ENCODE peak calls at places on chromosome 17, in six cellular contexts. A is iPS DF 6.9, I is mesendoderm, C is SK-N-SH, F is esophagus squamous epithelium, G is A673. Q is an unnamed sample. For H3K4me1, the result is how much of the 10 kb centered on the place peaks cover.

GRCh38 chr17:48555616-48556533 is 11.0 kb upstream of the HOXB2 start:
- DNase-seq in G (peak), F (no peak), A (no peak), C (no peak), I (no peak), Q (peak)

GRCh38 chr17:43912635-43913304 is 5.4 kb upstream of the MPP2 start:
- DNase-seq in C (no peak), I (no peak), A (no peak), F (no peak), G (no peak), Q (no peak)

GRCh38 chr17:73643012-73643845 is 1.0 kb downstream of the SDK2 start:
- DNase-seq in G (peak), C (peak), I (peak), A (no peak), F (no peak), Q (peak)

GRCh38 chr17:66275651-66276050 is 26.8 kb upstream of the PRKCA start:
- DNase-seq in F (no peak), C (no peak), A (no peak), I (no peak), G (peak), Q (peak)

GRCh38 chr17:4498461-4499397 is at the start of gene SPNS2:
- DNase-seq in F (no peak), A (no peak), C (peak), G (peak), I (peak), Q (peak)

GRCh38 chr17:7133424-7133823 is 18.8 kb upstream of the ASGR2 start:
- DNase-seq in A (no peak), G (peak), I (peak), F (no peak), C (peak), Q (no peak)

GRCh38 chr17:48456584-48456983 is 26.6 kb upstream of the SKAP1 start:
- DNase-seq in C (no peak), I (peak), F (no peak), A (no peak), G (no peak), Q (no peak)

GRCh38 chr17:5587431-5588032 is 3.2 kb upstream of the NLRP1 start:
- DNase-seq in G (peak), A (peak), F (no peak), I (peak), C (peak), Q (peak)

GRCh38 chr17:79913896-79914812 is 74.9 kb upstream of the CBX4 start:
- DNase-seq in I (no peak), A (no peak), G (no peak), F (no peak), C (no peak), Q (no peak)

GRCh38 chr17:61386251-61386650 is 13.4 kb upstream of the TBX2 start:
- DNase-seq in I (no peak), F (no peak), A (no peak), C (no peak), G (no peak), Q (no peak)

GRCh38 chr17:71821512-71821911 is 299.3 kb upstream of the SOX9 start:
- DNase-seq in F (no peak), A (no peak), I (no peak), G (no peak), C (no peak), Q (no peak)

GRCh38 chr17:5819396-5819795 is 235.1 kb upstream of the NLRP1 start:
- DNase-seq in G (no peak), A (no peak), F (no peak), I (no peak), C (no peak), Q (no peak)

GRCh38 chr17:77327566-77328463 is 187.0 kb downstream of the SEC14L1 start:
- DNase-seq in F (no peak), G (no peak), C (peak), I (no peak), A (no peak), Q (no peak)

GRCh38 chr17:17044846-17045561 is 2.7 kb downstream of the MPRIP start:
- DNase-seq in C (peak), G (peak), I (peak), A (no peak), F (no peak), Q (peak)

GRCh38 chr17:64786337-64786736 is 124.2 kb upstream of the SMURF2 start:
- DNase-seq in I (no peak), F (no peak), G (no peak), C (no peak), A (no peak), Q (no peak)

GRCh38 chr17:1231456-1231855 is 38.8 kb upstream of the BHLHA9 start:
- DNase-seq in A (no peak), I (no peak), F (no peak), C (no peak), G (no peak), Q (no peak)

GRCh38 chr17:17495448-17496188 is 577 bp downstream of the RASD1 start:
- DNase-seq in I (peak), C (no peak), F (no peak), G (peak), A (no peak), Q (no peak)

GRCh38 chr17:55962931-55963378 is 190.3 kb upstream of the ANKFN1 start:
- DNase-seq in F (no peak), G (no peak), A (no peak), C (no peak), I (no peak), Q (peak)

GRCh38 chr17:58741121-58741625 is 14.5 kb upstream of the PPM1E start:
- DNase-seq in I (peak), C (no peak), F (no peak), A (no peak), G (no peak), Q (no peak)

GRCh38 chr17:76271669-76272540 is 6.8 kb downstream of the UBALD2 start:
- DNase-seq in F (no peak), G (no peak), I (peak), A (no peak), C (peak), Q (no peak)

GRCh38 chr17:19243838-19244237 is 6.7 kb downstream of the EPN2 start:
- DNase-seq in C (no peak), G (no peak), F (no peak), A (no peak), I (no peak), Q (no peak)

GRCh38 chr17:27452828-27453227 is 3.4 kb upstream of the KSR1 start:
- DNase-seq in C (no peak), F (no peak), G (no peak), I (no peak), A (no peak), Q (peak)

GRCh38 chr17:40909755-40910154 is 24.7 kb upstream of the KRT20 start:
- DNase-seq in F (no peak), A (no peak), I (no peak), G (peak), C (no peak), Q (no peak)

GRCh38 chr17:76336756-76337412 is 16.8 kb downstream of the PRPSAP1 start:
- DNase-seq in A (no peak), F (no peak), C (no peak), I (no peak), G (no peak), Q (peak)

GRCh38 chr17:41651625-41652460 is 27.5 kb upstream of the KRT17 start:
- DNase-seq in G (no peak), I (no peak), C (peak), A (no peak), F (no peak), Q (peak)

GRCh38 chr17:44121997-44122824 is 1.2 kb downstream of the HDAC5 start:
- DNase-seq in A (no peak), I (no peak), C (no peak), F (no peak), G (no peak), Q (no peak)

GRCh38 chr17:35947156-35947585 is 3.7 kb upstream of the LYZL6 start:
- DNase-seq in I (peak), A (no peak), G (peak), C (peak), F (peak), Q (peak)

GRCh38 chr17:82927661-82928601 is 88.1 kb upstream of the ZNF750 start:
- DNase-seq in G (peak), C (no peak), A (no peak), F (no peak), I (no peak), Q (peak)

GRCh38 chr17:732788-733720 is 658 bp downstream of the TLCD3A start:
- DNase-seq in A (no peak), G (peak), I (peak), C (peak), F (no peak), Q (peak)

GRCh38 chr17:2453325-2453724 is 52.5 kb upstream of the MNT start:
- DNase-seq in F (no peak), G (no peak), A (no peak), C (no peak), I (no peak), Q (no peak)

GRCh38 chr17:2450016-2450650 is 49.3 kb upstream of the MNT start:
- DNase-seq in I (no peak), G (no peak), F (no peak), C (no peak), A (no peak), Q (no peak)

GRCh38 chr17:2453865-2454264 is 53.0 kb upstream of the MNT start:
- DNase-seq in C (no peak), I (no peak), G (no peak), A (no peak), F (no peak), Q (no peak)

GRCh38 chr17:2445638-2446037 is 44.8 kb upstream of the MNT start:
- DNase-seq in G (no peak), C (no peak), F (no peak), I (no peak), A (no peak), Q (no peak)

DNA sequence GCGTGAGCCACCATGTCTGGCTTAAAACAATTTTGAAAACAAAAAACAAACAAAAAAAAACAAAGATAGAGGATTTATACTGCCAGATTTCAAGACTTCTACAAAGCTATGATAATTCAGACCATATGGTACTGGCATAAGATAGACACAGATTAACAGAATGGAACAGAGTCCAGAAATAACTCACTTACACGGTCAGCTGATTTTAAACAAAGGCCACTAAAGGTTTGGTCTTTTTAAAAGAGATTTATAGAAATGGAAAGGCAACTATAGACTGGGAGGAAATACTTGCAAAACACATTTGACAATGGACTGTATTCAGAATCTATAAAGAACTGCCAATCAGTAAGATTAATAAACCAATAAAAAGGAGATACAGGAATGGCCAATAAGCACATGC is 48.6 kb upstream of the MNT start:
- DNase-seq in F (no peak), C (peak), A (no peak), I (no peak), G (peak), Q (no peak)
- H3K4me1 ChIP-seq in F (under half), C (under half), A (under half), I (under half), G (under half), Q (under half)

GRCh38 chr17:78729636-78730035 is 52.4 kb downstream of the CYTH1 start:
- DNase-seq in I (no peak), G (no peak), C (no peak), A (no peak), F (no peak), Q (no peak)

GRCh38 chr17:78735832-78736525 is 46.1 kb downstream of the CYTH1 start:
- DNase-seq in G (no peak), I (peak), F (no peak), C (no peak), A (no peak), Q (no peak)

GRCh38 chr17:78734841-78735641 is 47.0 kb downstream of the CYTH1 start:
- DNase-seq in I (no peak), A (no peak), F (no peak), C (no peak), G (no peak), Q (no peak)

GRCh38 chr17:78728495-78728894 is 53.6 kb downstream of the CYTH1 start:
- DNase-seq in C (no peak), I (no peak), F (no peak), G (no peak), A (no peak), Q (no peak)

DNA sequence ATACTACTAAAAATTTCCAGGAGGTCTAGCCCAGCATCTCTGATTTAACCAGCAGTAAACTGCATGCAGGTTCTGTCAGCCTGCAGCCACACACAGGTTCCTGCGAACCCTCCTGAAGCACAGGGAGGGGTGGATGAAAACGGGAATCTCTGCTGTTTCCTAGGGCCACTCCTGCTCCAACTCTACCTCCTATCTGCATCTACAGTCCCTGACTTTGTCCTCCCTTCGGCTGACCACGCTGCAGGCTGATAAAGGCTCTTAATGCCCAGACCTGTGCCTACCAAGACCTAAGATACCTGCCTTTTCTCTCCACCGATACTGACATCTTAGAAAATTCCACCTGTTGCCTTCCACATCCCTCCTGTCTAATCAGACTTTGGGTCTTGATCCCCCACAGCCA is 50.2 kb downstream of the CYTH1 start:
- DNase-seq in F (no peak), A (no peak), I (no peak), G (no peak), C (no peak), Q (no peak)
- H3K4me1 ChIP-seq in F (under half), A (under half), I (under half), G (under half), C (under half), Q (under half)

DNA sequence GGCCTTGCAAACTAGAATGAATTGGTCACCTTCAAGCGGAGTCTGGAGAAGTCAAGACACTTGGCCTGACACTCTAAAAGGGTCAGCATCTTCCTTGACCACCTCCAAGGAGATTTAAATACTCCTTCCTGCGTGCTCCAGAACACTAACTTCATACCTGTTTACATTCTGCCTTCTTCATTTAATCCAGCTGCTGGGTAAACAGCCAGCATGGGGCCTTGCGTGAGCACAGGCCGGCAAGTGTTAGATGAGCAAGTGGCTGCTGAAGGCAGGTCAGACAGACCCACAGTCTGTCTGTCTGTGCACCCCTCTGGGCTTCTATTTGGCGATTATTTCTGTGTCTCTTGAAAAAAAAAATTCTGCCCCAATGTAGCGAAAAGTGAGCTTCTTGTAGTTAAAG is 153.8 kb downstream of the MSI2 start:
- DNase-seq in A (no peak), C (no peak), I (no peak), F (no peak), G (no peak), Q (no peak)
- H3K4me1 ChIP-seq in A (under half), C (under half), I (under half), F (under half), G (half or more), Q (under half)

GRCh38 chr17:39755550-39756375 is 18.0 kb downstream of the GRB7 start:
- DNase-seq in G (no peak), C (no peak), I (no peak), F (no peak), A (no peak), Q (no peak)
- H3K4me1 ChIP-seq in G (under half), C (under half), I (under half), F (under half), A (under half), Q (under half)

GRCh38 chr17:74760404-74761105 is 12.1 kb downstream of the NHERF1 start:
- DNase-seq in I (no peak), G (peak), F (no peak), A (no peak), C (peak), Q (no peak)
- H3K4me1 ChIP-seq in I (under half), G (under half), F (half or more), A (under half), C (under half), Q (under half)

GRCh38 chr17:39640493-39641118 is 3.7 kb downstream of the STARD3 start:
- DNase-seq in I (no peak), G (no peak), C (no peak), F (no peak), A (no peak), Q (no peak)

GRCh38 chr17:39641119-39641496 is 4.2 kb downstream of the STARD3 start:
- DNase-seq in A (no peak), I (no peak), C (no peak), F (no peak), G (no peak), Q (no peak)

GRCh38 chr17:39638317-39638716 is 1.4 kb downstream of the STARD3 start:
- DNase-seq in G (no peak), F (no peak), A (no peak), C (no peak), I (no peak), Q (no peak)

GRCh38 chr17:39639043-39639442 is 2.1 kb downstream of the STARD3 start:
- DNase-seq in F (no peak), A (no peak), I (no peak), C (no peak), G (no peak), Q (no peak)

GRCh38 chr17:39639566-39640458 is 2.9 kb downstream of the STARD3 start:
- DNase-seq in I (no peak), A (no peak), C (no peak), G (no peak), F (no peak), Q (no peak)
- H3K4me1 ChIP-seq in I (under half), A (under half), C (under half), G (under half), F (under half), Q (under half)

DNA sequence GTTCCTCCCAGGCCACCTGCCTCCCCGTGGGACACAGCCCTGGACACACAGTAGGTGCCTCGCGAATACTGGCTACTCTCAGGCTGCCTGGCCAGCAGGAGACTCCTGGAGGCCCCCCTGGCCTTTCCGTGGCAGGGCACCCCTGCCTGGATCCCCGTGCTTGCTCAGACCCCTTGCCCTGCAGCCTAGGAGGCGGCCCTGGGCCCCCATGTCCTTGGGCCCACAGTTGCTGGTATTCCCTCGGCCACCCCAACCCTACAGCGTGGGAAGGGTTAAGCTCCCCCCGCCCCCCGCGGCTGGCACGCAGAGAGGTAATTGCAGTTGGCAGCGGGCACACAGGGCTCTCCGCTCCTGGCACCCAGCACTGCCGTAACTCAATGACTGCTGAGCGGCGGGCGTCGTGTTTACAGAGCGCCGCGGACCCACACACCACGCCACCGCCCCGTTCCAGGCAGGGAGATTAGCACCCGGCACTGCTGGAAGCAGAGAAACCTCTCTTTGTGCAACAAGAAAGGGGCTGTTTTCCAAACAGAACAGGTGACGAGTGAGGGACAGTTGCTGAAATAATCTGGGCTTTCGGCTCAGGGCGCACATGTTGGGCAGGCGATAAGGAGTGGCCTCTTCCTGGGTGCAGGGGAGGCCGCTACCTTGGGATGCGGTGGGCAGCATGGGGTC is 32.3 kb downstream of the BAHCC1 start:
- DNase-seq in I (no peak), F (no peak), A (no peak), G (peak), C (peak), Q (peak)
- H3K4me1 ChIP-seq in I (under half), F (under half), A (under half), G (half or more), C (under half), Q (half or more)

DNA sequence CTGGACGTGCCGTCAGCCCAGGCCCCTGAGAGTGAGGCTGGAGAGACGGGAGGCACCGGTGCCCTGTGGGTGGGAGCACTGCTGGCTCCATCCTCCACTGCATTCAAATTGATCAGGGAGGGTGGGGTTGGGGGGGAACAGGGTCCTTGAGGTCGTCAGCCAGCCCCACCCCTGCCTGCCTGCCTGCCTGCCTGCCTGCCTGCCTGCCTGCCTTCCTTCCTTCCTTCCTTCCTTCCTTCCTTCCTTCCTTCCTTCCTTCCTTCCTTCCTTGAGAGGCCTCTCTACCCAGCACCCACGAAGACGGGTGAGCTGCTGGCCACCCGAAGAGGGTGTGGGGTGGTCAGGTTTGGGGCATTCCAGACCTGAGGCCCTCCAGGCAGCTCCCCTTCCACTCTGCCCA is 16.0 kb downstream of the BAHCC1 start:
- DNase-seq in G (peak), C (no peak), F (no peak), A (no peak), I (no peak), Q (no peak)
- H3K4me1 ChIP-seq in G (half or more), C (under half), F (under half), A (under half), I (under half), Q (under half)

GRCh38 chr17:49967205-49967604 is 1.8 kb upstream of the DLX4 start:
- DNase-seq in C (no peak), I (no peak), F (no peak), G (no peak), A (no peak), Q (no peak)
- H3K4me1 ChIP-seq in C (under half), I (under half), F (under half), G (under half), A (under half), Q (under half)

Q was measured in SJCRH30.